ENCODE peak calls at places on chromosomes 2 and 18, in ten cellular contexts. G, O, E, X, R, D, C, S, B and W are unnamed samples.
A peak's percentile ranks its signal among the peaks of the same experiment; 100 is the strongest.

GRCh38 chr2:18077724-18078123 is 199.3 kb downstream of the KCNS3 start:
- DNase-seq in G (no peak), O (no peak), E (no peak), X (peak; percentile 38), R (no peak), D (peak; percentile 7), C (no peak), S (no peak), B (no peak), W (no peak)

GRCh38 chr2:209687261-209687660 is 84.4 kb upstream of the UNC80 start:
- DNase-seq in G (peak; percentile 6), O (no peak), E (no peak), X (no peak), R (no peak), D (no peak), C (no peak), S (no peak), B (no peak), W (no peak)

GRCh38 chr18:66533693-66534092 is 70.2 kb downstream of the CDH19 start:
- DNase-seq in G (no peak), O (no peak), E (no peak), X (no peak), R (no peak), D (no peak), C (no peak), S (no peak), B (no peak), W (no peak)

GRCh38 chr2:205868773-205869333 is 186.6 kb downstream of the NRP2 start:
- DNase-seq in G (peak; percentile 37), O (peak; percentile 79), E (no peak), X (peak; percentile 33), R (no peak), D (peak; percentile 73), C (no peak), S (no peak), B (no peak), W (no peak)

GRCh38 chr18:58104071-58104470 is 60.0 kb downstream of the NEDD4L start:
- DNase-seq in G (no peak), O (no peak), E (no peak), X (no peak), R (no peak), D (no peak), C (no peak), S (no peak), B (no peak), W (no peak)

GRCh38 chr2:215550331-215550730 is 114.5 kb upstream of the FN1 start:
- DNase-seq in G (no peak), O (no peak), E (no peak), X (no peak), R (no peak), D (no peak), C (no peak), S (no peak), B (no peak), W (no peak)

GRCh38 chr2:73107211-73107926 is 5.4 kb downstream of the RAB11FIP5 start:
- DNase-seq in G (no peak), O (no peak), E (peak; percentile 72), X (no peak), R (peak; percentile 18), D (no peak), C (no peak), S (peak; percentile 23), B (no peak), W (no peak)

GRCh38 chr2:192196451-192197194 is 1.9 kb upstream of the TMEFF2 start:
- DNase-seq in G (no peak), O (no peak), E (no peak), X (no peak), R (no peak), D (no peak), C (no peak), S (no peak), B (no peak), W (no peak)

GRCh38 chr18:48607049-48607984 is 68.5 kb downstream of the CTIF start:
- DNase-seq in G (no peak), O (no peak), E (peak; percentile 61), X (peak; percentile 89), R (peak; percentile 31), D (no peak), C (no peak), S (peak; percentile 51), B (no peak), W (no peak)

GRCh38 chr2:235917506-235917905 is 250.7 kb downstream of the GBX2 start:
- DNase-seq in G (no peak), O (no peak), E (no peak), X (no peak), R (no peak), D (no peak), C (no peak), S (no peak), B (no peak), W (no peak)

GRCh38 chr2:16247371-16248177 is 307.2 kb downstream of the MYCN start:
- DNase-seq in G (no peak), O (no peak), E (no peak), X (no peak), R (no peak), D (no peak), C (no peak), S (no peak), B (no peak), W (no peak)

GRCh38 chr2:55550368-55551102 is 31.0 kb downstream of the CFAP36 start:
- DNase-seq in G (peak; percentile 7), O (peak; percentile 53), E (no peak), X (peak; percentile 69), R (no peak), D (no peak), C (no peak), S (no peak), B (no peak), W (no peak)

GRCh38 chr2:237673130-237673921 is 45.9 kb downstream of the LRRFIP1 start:
- DNase-seq in G (peak; percentile 81), O (no peak), E (peak; percentile 75), X (peak; percentile 65), R (no peak), D (no peak), C (peak; percentile 68), S (peak; percentile 67), B (peak; percentile 82), W (peak; percentile 79)

GRCh38 chr2:192729369-192729768 is 534.6 kb upstream of the TMEFF2 start:
- DNase-seq in G (no peak), O (no peak), E (no peak), X (no peak), R (no peak), D (no peak), C (no peak), S (no peak), B (no peak), W (no peak)

GRCh38 chr2:108776475-108776874 is 10.1 kb upstream of the CCDC138 start:
- DNase-seq in G (no peak), O (no peak), E (no peak), X (no peak), R (no peak), D (no peak), C (no peak), S (no peak), B (no peak), W (no peak)
- TF ChIP-seq CTCF in G (no peak), O (no peak), E (no peak), X (no peak), R (no peak), D (no peak), C (no peak), S (no peak), B (no peak), W (no peak)

GRCh38 chr2:158912122-158912521 is 56.3 kb upstream of the TANC1 start:
- DNase-seq in G (no peak), O (no peak), E (no peak), X (no peak), R (no peak), D (peak; percentile 34), C (no peak), S (no peak), B (no peak), W (no peak)

GRCh38 chr2:158912765-158913164 is 55.7 kb upstream of the TANC1 start:
- DNase-seq in G (no peak), O (no peak), E (no peak), X (no peak), R (no peak), D (no peak), C (no peak), S (no peak), B (no peak), W (no peak)

GRCh38 chr2:158914731-158915130 is 53.7 kb upstream of the TANC1 start:
- DNase-seq in G (peak; percentile 72), O (no peak), E (no peak), X (peak; percentile 47), R (no peak), D (no peak), C (no peak), S (no peak), B (no peak), W (no peak)

GRCh38 chr2:158914066-158914465 is 54.4 kb upstream of the TANC1 start:
- DNase-seq in G (no peak), O (no peak), E (no peak), X (no peak), R (no peak), D (no peak), C (no peak), S (no peak), B (no peak), W (no peak)
- TF ChIP-seq CTCF in G (no peak), O (no peak), E (no peak), X (no peak), R (no peak), D (no peak), C (no peak), S (no peak), B (no peak), W (no peak)

DNA sequence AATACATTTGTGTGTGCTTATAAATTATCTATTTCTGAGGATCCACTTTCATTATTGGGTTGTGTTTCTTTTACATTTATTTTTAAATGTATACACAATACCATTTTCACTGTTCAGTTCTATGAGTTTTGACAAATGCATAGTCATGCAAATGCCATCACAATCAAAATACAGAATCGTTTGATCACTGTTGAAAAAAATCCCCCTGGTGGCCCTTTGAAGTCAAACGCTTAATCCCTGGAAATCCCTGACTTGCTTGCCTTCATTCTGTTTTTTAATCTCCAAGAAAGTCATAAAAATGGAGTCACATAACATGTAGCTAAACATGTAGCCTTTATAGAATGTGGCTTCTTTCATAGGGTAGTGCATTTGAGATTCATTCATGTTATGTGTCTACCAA is 173.3 kb downstream of the GALR1 start:
- DNase-seq in G (no peak), O (no peak), E (no peak), X (no peak), R (no peak), D (no peak), C (no peak), S (no peak), B (no peak), W (no peak)
- TF ChIP-seq CTCF in G (no peak), O (no peak), E (no peak), X (no peak), R (no peak), D (no peak), C (no peak), S (no peak), B (no peak), W (no peak)

DNA sequence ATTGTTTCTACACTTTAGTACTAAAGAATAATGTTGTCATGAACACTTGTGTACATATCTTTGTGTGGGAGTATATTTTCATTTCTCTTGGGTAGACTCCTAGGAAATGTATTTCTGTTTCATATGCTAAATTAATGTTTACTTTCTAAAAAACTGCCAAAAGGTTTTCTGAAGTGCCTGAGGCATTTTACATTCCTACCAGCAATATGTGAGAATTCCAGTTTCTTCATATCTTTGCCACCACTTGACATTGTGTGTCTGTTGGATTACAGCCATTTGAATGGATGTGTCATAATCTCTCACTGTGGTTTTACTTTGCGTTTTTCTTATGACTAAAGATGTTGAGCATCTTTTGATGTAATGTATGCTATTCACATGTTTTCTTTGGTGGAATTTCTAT is 428.2 kb upstream of the KCNH7 start:
- DNase-seq in G (peak; percentile 95), O (peak; percentile 51), E (no peak), X (peak; percentile 78), R (no peak), D (no peak), C (no peak), S (no peak), B (no peak), W (no peak)
- TF ChIP-seq CTCF in G (no peak), O (no peak), E (no peak), X (peak; percentile 26), R (no peak), D (no peak), C (no peak), S (no peak), B (no peak), W (no peak)